ENCODE peak calls at places on chromosomes 3 and 15, in six cellular contexts. S is NB4, Z is DND-41, Y is mucosa of descending colon, N is fibroblast of the aortic adventitia, K is upper lobe of right lung. W is an unnamed sample.

GRCh38 chr3:126851382-126851781 is 131.5 kb upstream of the PLXNA1 start:
- DNase-seq in S (no peak), Z (no peak), Y (no peak), N (no peak), K (no peak), W (no peak)

GRCh38 chr3:185216587-185216918 is 37.3 kb downstream of the EHHADH start:
- DNase-seq in S (no peak), Z (no peak), Y (no peak), N (peak), K (no peak), W (no peak)

GRCh38 chr15:40925495-40925862 is 3.7 kb upstream of the DLL4 start:
- DNase-seq in S (no peak), Z (no peak), Y (peak), N (no peak), K (no peak), W (no peak)

GRCh38 chr3:63251499-63251898 is 26.6 kb upstream of the SYNPR start:
- DNase-seq in S (no peak), Z (no peak), Y (no peak), N (no peak), K (no peak), W (no peak)

GRCh38 chr15:92981333-92981732 is 81.2 kb downstream of the CHD2 start:
- DNase-seq in S (no peak), Z (no peak), Y (no peak), N (no peak), K (no peak), W (no peak)

GRCh38 chr15:86483936-86484335 is 404.3 kb downstream of the AGBL1 start:
- DNase-seq in S (peak), Z (no peak), Y (no peak), N (no peak), K (no peak), W (peak)

GRCh38 chr15:48086582-48086981 is 34.2 kb upstream of the SLC24A5 start:
- DNase-seq in S (no peak), Z (no peak), Y (no peak), N (peak), K (no peak), W (no peak)

GRCh38 chr3:177463863-177464262 is 266.6 kb upstream of the TBL1XR1 start:
- DNase-seq in S (no peak), Z (no peak), Y (no peak), N (peak), K (no peak), W (no peak)

GRCh38 chr3:144031938-144032337 is 60.3 kb downstream of the DIPK2A start:
- DNase-seq in S (no peak), Z (no peak), Y (peak), N (peak), K (no peak), W (no peak)

GRCh38 chr3:65758871-65759598 is 279.7 kb downstream of the MAGI1 start:
- DNase-seq in S (no peak), Z (no peak), Y (no peak), N (peak), K (no peak), W (no peak)

GRCh38 chr15:97189152-97189551 is 771.4 kb upstream of the ARRDC4 start:
- DNase-seq in S (no peak), Z (no peak), Y (no peak), N (no peak), K (no peak), W (no peak)

GRCh38 chr3:187696036-187696435 is 6.3 kb downstream of the RTP2 start:
- DNase-seq in S (no peak), Z (no peak), Y (no peak), N (no peak), K (no peak), W (no peak)

GRCh38 chr15:65942436-65942835 is 73.1 kb downstream of the RAB11A start:
- DNase-seq in S (no peak), Z (peak), Y (no peak), N (no peak), K (no peak), W (peak)

GRCh38 chr3:69143605-69144004 is 21.2 kb upstream of the LMOD3 start:
- DNase-seq in S (no peak), Z (no peak), Y (no peak), N (peak), K (no peak), W (no peak)

GRCh38 chr15:71129660-71130059 is 14.4 kb downstream of the THSD4 start:
- DNase-seq in S (no peak), Z (no peak), Y (no peak), N (no peak), K (no peak), W (no peak)

GRCh38 chr3:126314305-126315082 is 42.7 kb downstream of the KLF15 start:
- DNase-seq in S (no peak), Z (no peak), Y (no peak), N (no peak), K (no peak), W (no peak)

GRCh38 chr3:121918779-121919483 is 24.7 kb downstream of the SLC15A2 start:
- DNase-seq in S (no peak), Z (no peak), Y (no peak), N (no peak), K (no peak), W (no peak)

GRCh38 chr3:45367451-45367850 is 20.9 kb upstream of the LARS2 start:
- DNase-seq in S (peak), Z (no peak), Y (no peak), N (peak), K (no peak), W (no peak)

GRCh38 chr15:99100245-99101173 is 4.4 kb upstream of the SYNM start:
- DNase-seq in S (peak), Z (peak), Y (peak), N (peak), K (peak), W (no peak)

GRCh38 chr3:98764692-98765002 is 1.5 kb downstream of the ST3GAL6 start:
- DNase-seq in S (no peak), Z (no peak), Y (no peak), N (no peak), K (no peak), W (no peak)

GRCh38 chr3:98763814-98764691 is 913 bp downstream of the ST3GAL6 start:
- DNase-seq in S (peak), Z (no peak), Y (no peak), N (no peak), K (no peak), W (no peak)

GRCh38 chr3:98763076-98763475 is at the start of gene ST3GAL6:
- DNase-seq in S (peak), Z (no peak), Y (no peak), N (peak), K (no peak), W (no peak)

GRCh38 chr3:98759629-98760028 is 3.5 kb upstream of the ST3GAL6 start:
- DNase-seq in S (no peak), Z (no peak), Y (no peak), N (no peak), K (no peak), W (no peak)

DNA sequence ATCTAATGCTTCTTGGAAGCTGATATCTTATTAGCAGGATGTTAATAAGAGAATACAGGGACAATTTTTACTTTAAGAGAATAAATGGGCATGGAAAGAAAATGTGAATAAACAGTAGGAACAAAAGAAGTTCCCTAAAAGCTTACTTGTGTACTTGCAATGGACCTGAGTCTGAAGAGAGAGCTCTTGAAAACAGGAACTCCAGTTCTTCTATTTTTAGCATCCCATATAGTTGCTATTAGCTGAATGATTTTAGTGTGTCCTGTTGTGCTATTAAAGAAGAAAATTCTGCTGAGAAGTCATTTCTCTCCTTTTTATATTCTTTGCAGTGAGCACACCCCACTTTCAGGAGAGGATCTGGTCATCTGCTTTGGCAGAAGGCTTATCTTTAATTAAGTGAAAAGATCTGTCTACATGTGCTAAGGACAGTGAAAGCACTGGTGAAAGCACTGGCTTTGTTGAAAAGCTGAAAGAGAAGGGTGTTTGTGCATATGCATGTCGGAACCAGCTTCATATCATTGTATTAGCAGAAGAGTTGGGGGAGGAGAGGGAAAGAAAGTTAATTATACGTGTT is 1.4 kb upstream of the ST3GAL6 start:
- DNase-seq in S (peak), Z (no peak), Y (no peak), N (no peak), K (no peak), W (no peak)
- H3K4me3 ChIP-seq in S (peak), Z (no peak), Y (no peak), N (no peak), K (no peak), W (no peak)

GRCh38 chr15:84814826-84815375 is 2.3 kb upstream of the ALPK3 start:
- DNase-seq in S (no peak), Z (no peak), Y (no peak), N (no peak), K (no peak), W (no peak)

GRCh38 chr15:84817461-84818081 is 415 bp downstream of the ALPK3 start:
- DNase-seq in S (no peak), Z (no peak), Y (no peak), N (no peak), K (peak), W (no peak)

GRCh38 chr15:84818221-84819131 is 1.3 kb downstream of the ALPK3 start:
- DNase-seq in S (no peak), Z (peak), Y (no peak), N (peak), K (peak), W (peak)

GRCh38 chr15:84819291-84819768 is 2.2 kb downstream of the ALPK3 start:
- DNase-seq in S (peak), Z (no peak), Y (no peak), N (no peak), K (peak), W (no peak)

GRCh38 chr15:84816694-84817460 is at the start of gene ALPK3:
- DNase-seq in S (no peak), Z (no peak), Y (peak), N (no peak), K (peak), W (no peak)
- H3K4me3 ChIP-seq in S (no peak), Z (no peak), Y (no peak), N (no peak), K (peak), W (no peak)

GRCh38 chr3:113629941-113630340 is 66.5 kb downstream of the USF3 start:
- DNase-seq in S (no peak), Z (no peak), Y (no peak), N (no peak), K (no peak), W (no peak)
- H3K4me3 ChIP-seq in S (no peak), Z (no peak), Y (no peak), N (no peak), K (no peak), W (no peak)

GRCh38 chr3:189586941-189587687 is 44.1 kb upstream of the TP63 start:
- DNase-seq in S (no peak), Z (no peak), Y (no peak), N (no peak), K (no peak), W (no peak)

GRCh38 chr3:189584609-189585008 is 46.6 kb upstream of the TP63 start:
- DNase-seq in S (no peak), Z (no peak), Y (no peak), N (no peak), K (no peak), W (no peak)

GRCh38 chr3:189590223-189590622 is 41.0 kb upstream of the TP63 start:
- DNase-seq in S (no peak), Z (no peak), Y (no peak), N (no peak), K (no peak), W (no peak)

GRCh38 chr3:189588061-189588817 is 43.0 kb upstream of the TP63 start:
- DNase-seq in S (no peak), Z (no peak), Y (no peak), N (peak), K (no peak), W (no peak)

DNA sequence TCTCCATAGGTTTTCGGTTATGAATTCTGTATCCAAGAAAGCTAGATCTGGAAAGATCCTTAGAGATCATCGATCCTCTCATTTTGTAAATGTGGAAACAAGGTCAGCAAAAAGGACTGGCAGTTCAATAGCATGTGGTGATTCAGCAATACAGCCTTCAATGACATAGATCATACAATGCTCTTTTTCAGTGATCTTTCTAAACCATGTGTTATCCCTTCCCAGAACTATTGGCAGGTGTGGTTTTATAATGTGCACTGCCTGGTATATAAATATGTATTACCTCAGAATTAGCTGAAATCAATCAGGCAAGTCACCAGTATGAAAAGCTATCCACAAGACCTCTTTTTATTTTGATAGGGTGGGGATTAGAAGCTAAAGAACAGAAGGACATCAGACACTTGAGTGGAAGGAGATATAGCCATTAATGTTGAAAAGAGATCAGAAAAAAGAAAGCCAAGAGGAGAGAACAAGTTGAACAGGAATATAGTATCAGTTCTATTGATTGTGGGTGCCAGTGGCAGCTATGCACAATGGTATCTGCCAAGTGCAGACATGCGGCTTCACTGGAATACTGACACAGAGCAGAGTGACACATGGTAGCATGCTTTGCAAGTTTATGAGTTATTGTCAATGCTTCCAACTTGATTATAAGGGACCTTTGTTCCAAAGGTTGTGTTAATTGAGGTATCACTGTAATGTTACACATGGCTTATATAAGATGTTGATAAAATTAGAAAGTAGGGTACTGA is 42.2 kb upstream of the TP63 start:
- DNase-seq in S (no peak), Z (no peak), Y (no peak), N (no peak), K (no peak), W (no peak)
- H3K4me3 ChIP-seq in S (no peak), Z (no peak), Y (no peak), N (peak), K (no peak), W (no peak)

GRCh38 chr3:138435840-138436239 is 1.4 kb downstream of the ESYT3 start:
- DNase-seq in S (no peak), Z (no peak), Y (no peak), N (no peak), K (no peak), W (no peak)
- H3K4me3 ChIP-seq in S (no peak), Z (no peak), Y (no peak), N (no peak), K (peak), W (no peak)